ENCODE peak calls at places on chromosomes 7 and 10, in four cellular contexts. L is heart left ventricle; V is activated CD8-positive, alpha-beta memory T cell treated with anti-CD3 and anti-CD28 coated beads for 1 hour; K is AG10803. N is an unnamed sample.

GRCh38 chr7:101507791-101508252 is 121.3 kb downstream of the MYL10 start:
- DNase-seq in V (no peak), L (no peak), K (peak; percentile 31), N (no peak)

GRCh38 chr7:74083928-74084721 is 521 bp downstream of the LIMK1 start:
- DNase-seq in K (peak; percentile 56), L (peak; percentile 55), V (no peak), N (peak; percentile 67)

GRCh38 chr10:77873558-77874380 is 52.8 kb downstream of the DLG5 start:
- DNase-seq in V (peak; percentile 17), L (no peak), K (peak; percentile 68), N (no peak)

GRCh38 chr7:41451826-41452225 is 251.1 kb downstream of the INHBA start:
- DNase-seq in V (no peak), K (peak; percentile 15), L (no peak), N (no peak)

GRCh38 chr10:930415-931325 is 835 bp downstream of the LARP4B start:
- DNase-seq in K (peak; percentile 51), L (peak; percentile 37), V (no peak), N (peak; percentile 56)

GRCh38 chr10:58457761-58458616 is 54.7 kb upstream of the BICC1 start:
- DNase-seq in V (no peak), K (peak; percentile 100), L (peak; percentile 66), N (peak; percentile 56)

GRCh38 chr10:689433-690226 is at the start of gene DIP2C:
- DNase-seq in V (no peak), K (peak; percentile 82), L (peak; percentile 88), N (peak; percentile 85)

GRCh38 chr7:67502929-67503328 is 506.3 kb downstream of the TYW1 start:
- DNase-seq in L (no peak), V (no peak), K (no peak), N (no peak)

GRCh38 chr10:86261933-86262665 is 104.5 kb downstream of the GRID1 start:
- DNase-seq in L (no peak), V (no peak), K (no peak), N (no peak)

GRCh38 chr10:96168546-96168945 is 38.4 kb downstream of the ZNF518A start:
- DNase-seq in L (no peak), V (no peak), K (no peak), N (no peak)

GRCh38 chr10:4257939-4258465 is 473.0 kb upstream of the KLF6 start:
- DNase-seq in V (no peak), K (no peak), L (no peak), N (no peak)

GRCh38 chr10:12531305-12531738 is 182.0 kb downstream of the CAMK1D start:
- DNase-seq in K (no peak), V (no peak), L (peak; percentile 62), N (peak; percentile 64)